ENCODE peak calls at places on chromosomes 12 and 14, in eight cellular contexts. S is psoas muscle, L is PC-9, U is heart left ventricle, K is cardiac muscle cell, G is Peyer's patch, B is mesenchymal stem cell, Y is BJ. R is an unnamed sample.

GRCh38 chr14:59274991-59275391 is 86.5 kb downstream of the DAAM1 start:
- DNase-seq in B (no peak), G (peak), S (no peak), U (peak), K (no peak), Y (no peak), L (no peak), R (no peak)

GRCh38 chr14:60722836-60723217 is 1.3 kb downstream of the SIX4 start:
- DNase-seq in S (no peak), U (no peak), B (no peak), Y (no peak), G (no peak), L (no peak), K (peak), R (no peak)

GRCh38 chr12:95608252-95609033 is 57.2 kb upstream of the USP44 start:
- DNase-seq in S (peak), K (peak), L (peak), G (no peak), B (peak), Y (peak), U (peak), R (no peak)

GRCh38 chr14:69606816-69607215 is 4.6 kb upstream of the SUSD6 start:
- DNase-seq in G (no peak), K (no peak), U (no peak), B (no peak), Y (no peak), S (no peak), L (no peak), R (no peak)

GRCh38 chr12:92470608-92471021 is 232.2 kb upstream of the PLEKHG7 start:
- DNase-seq in S (no peak), K (no peak), B (no peak), G (no peak), U (no peak), L (no peak), Y (no peak), R (no peak)

GRCh38 chr12:26097046-26097878 is 27.6 kb downstream of the BHLHE41 start:
- DNase-seq in G (peak), K (peak), U (peak), B (peak), S (peak), Y (peak), L (peak), R (no peak)

GRCh38 chr14:93346926-93347721 is at the start of gene COX8C:
- DNase-seq in L (no peak), K (no peak), S (no peak), B (no peak), U (no peak), G (no peak), Y (no peak), R (no peak)

GRCh38 chr12:82326905-82327503 is 31.2 kb downstream of the CCDC59 start:
- DNase-seq in B (peak), G (no peak), S (no peak), U (no peak), K (peak), L (peak), Y (no peak), R (no peak)

GRCh38 chr12:121894633-121895032 is 6.0 kb downstream of the PSMD9 start:
- DNase-seq in S (no peak), U (no peak), G (no peak), B (peak), K (peak), Y (no peak), L (no peak), R (peak)

GRCh38 chr12:107607464-107608392 is 77.9 kb upstream of the PWP1 start:
- DNase-seq in G (peak), U (peak), K (peak), L (peak), Y (no peak), S (peak), B (peak), R (peak)

GRCh38 chr12:12202747-12203146 is 64.1 kb downstream of the LRP6 start:
- DNase-seq in K (peak), U (no peak), B (no peak), S (no peak), Y (no peak), L (no peak), G (no peak), R (no peak)

GRCh38 chr14:104202259-104203070 is 64.1 kb downstream of the KIF26A start:
- DNase-seq in L (no peak), S (no peak), U (no peak), G (no peak), Y (no peak), K (no peak), B (no peak), R (no peak)

GRCh38 chr14:75570797-75571196 is 7.6 kb upstream of the FLVCR2 start:
- DNase-seq in S (no peak), Y (no peak), L (no peak), B (no peak), G (no peak), U (no peak), K (no peak), R (no peak)

GRCh38 chr14:91918159-91918883 is 29.2 kb downstream of the FBLN5 start:
- DNase-seq in B (peak), G (no peak), S (no peak), U (no peak), L (no peak), Y (no peak), K (peak), R (no peak)

GRCh38 chr12:1616233-1617066 is 12.6 kb upstream of the WNT5B start:
- DNase-seq in Y (no peak), G (no peak), L (no peak), K (no peak), U (no peak), S (no peak), B (no peak), R (no peak)

GRCh38 chr12:5718680-5719079 is 226.4 kb downstream of the ANO2 start:
- DNase-seq in U (peak), Y (no peak), L (no peak), S (no peak), K (no peak), G (no peak), B (no peak), R (no peak)

GRCh38 chr14:36217732-36218131 is 41.2 kb upstream of the PTCSC3 start:
- DNase-seq in K (peak), G (no peak), S (no peak), U (no peak), Y (no peak), B (no peak), L (peak), R (no peak)

GRCh38 chr12:104668274-104668718 is 211.5 kb downstream of the CHST11 start:
- DNase-seq in S (no peak), L (no peak), G (no peak), U (peak), K (peak), Y (no peak), B (peak), R (no peak)

GRCh38 chr12:58425481-58426392 is 484.4 kb downstream of the ATP23 start:
- DNase-seq in Y (peak), S (peak), U (no peak), K (peak), B (peak), G (no peak), L (peak), R (peak)

GRCh38 chr12:115374480-115375187 is 690.7 kb upstream of the TBX3 start:
- DNase-seq in G (no peak), U (no peak), K (no peak), S (no peak), Y (no peak), B (no peak), L (no peak), R (no peak)

GRCh38 chr12:67546718-67547117 is 101.8 kb upstream of the DYRK2 start:
- DNase-seq in K (no peak), U (no peak), L (no peak), B (no peak), G (no peak), S (no peak), Y (no peak), R (no peak)

GRCh38 chr12:3453947-3454675 is 36.9 kb upstream of the PRMT8 start:
- DNase-seq in G (no peak), Y (peak), U (no peak), B (no peak), L (peak), K (peak), S (no peak), R (peak)

GRCh38 chr12:132806857-132807256 is 21.8 kb downstream of the GOLGA3 start:
- DNase-seq in G (no peak), Y (no peak), U (no peak), S (no peak), K (no peak), B (no peak), L (no peak), R (no peak)

GRCh38 chr14:39322807-39323206 is 89.1 kb downstream of the MIA2 start:
- DNase-seq in G (no peak), U (no peak), B (no peak), Y (peak), K (peak), S (no peak), L (no peak), R (no peak)

GRCh38 chr14:100688598-100689499 is 37.8 kb upstream of the DLK1 start:
- DNase-seq in G (no peak), B (peak), Y (no peak), L (peak), S (no peak), K (peak), U (no peak), R (no peak)

GRCh38 chr12:82124711-82125110 is 233.5 kb downstream of the CCDC59 start:
- DNase-seq in U (no peak), Y (no peak), B (no peak), S (no peak), L (no peak), G (no peak), K (no peak), R (no peak)

GRCh38 chr14:54083549-54084239 is 127.1 kb upstream of the BMP4 start:
- DNase-seq in K (no peak), L (no peak), B (no peak), Y (no peak), G (no peak), U (no peak), S (no peak), R (no peak)

GRCh38 chr12:78568326-78569020 is 296.1 kb upstream of the SYT1 start:
- DNase-seq in B (peak), S (no peak), Y (peak), U (no peak), L (no peak), K (no peak), G (no peak), R (peak)

GRCh38 chr14:26370118-26370517 is 227.7 kb downstream of the NOVA1 start:
- DNase-seq in S (no peak), L (no peak), B (peak), G (no peak), Y (no peak), K (peak), U (no peak), R (peak)

GRCh38 chr14:105448706-105449111 is 25.9 kb upstream of the CRIP2 start:
- DNase-seq in Y (no peak), U (peak), S (peak), K (peak), L (no peak), B (peak), G (peak), R (no peak)

GRCh38 chr12:130444081-130444480 is 106.4 kb downstream of the PIWIL1 start:
- DNase-seq in K (no peak), L (no peak), B (no peak), S (no peak), U (no peak), G (no peak), Y (no peak), R (no peak)

DNA sequence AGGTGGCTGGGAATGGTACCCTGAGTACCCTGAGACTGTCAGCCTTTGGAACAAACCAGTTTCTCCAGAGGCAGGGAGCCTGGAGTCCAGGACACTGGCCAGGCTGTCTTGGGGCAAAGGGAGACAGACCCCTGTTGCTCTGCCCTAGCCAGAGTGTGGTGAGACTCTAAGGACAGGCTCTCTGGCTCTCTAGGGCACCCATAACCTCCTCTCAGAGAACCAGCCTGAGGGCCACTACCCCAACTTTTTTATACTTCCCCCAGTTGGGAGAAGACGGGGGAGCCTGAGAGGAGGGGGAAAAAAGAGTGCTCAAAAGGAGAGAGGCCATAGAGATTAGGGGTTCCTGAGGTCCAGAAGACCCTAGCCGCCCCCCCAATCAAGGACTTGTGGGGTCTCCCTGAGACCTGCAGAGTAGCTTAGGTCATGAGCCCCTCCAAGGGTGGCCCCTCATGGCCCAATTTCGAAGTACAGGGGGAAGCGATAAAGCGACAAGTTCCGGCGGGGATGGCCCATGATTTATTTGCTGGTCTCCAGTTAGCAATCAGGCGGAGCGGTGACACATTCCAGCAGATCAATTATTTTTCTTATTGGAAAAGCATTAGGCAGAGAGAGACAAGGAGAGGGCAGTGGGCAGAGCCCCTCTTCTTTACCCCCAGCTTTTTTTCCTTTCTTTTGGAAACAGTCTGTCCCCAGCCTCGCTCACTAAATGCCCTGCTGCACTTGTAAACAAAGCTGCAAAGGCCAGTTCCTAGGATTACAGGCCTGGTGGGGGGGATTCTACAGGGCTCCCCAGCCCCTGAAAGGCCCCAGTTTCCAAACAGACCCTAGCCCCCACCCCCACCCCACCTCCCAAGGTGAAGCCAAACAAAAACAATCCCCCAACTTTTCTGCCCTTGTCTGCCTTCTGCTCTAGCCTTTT is 1.5 kb downstream of the HOXC8 start:
- DNase-seq in K (no peak), Y (no peak), L (no peak), B (peak), G (no peak), S (peak), U (no peak), R (no peak)
- H3K4me3 ChIP-seq in K (no peak), Y (no peak), L (no peak), B (peak), G (peak), S (peak), U (no peak), R (peak)

DNA sequence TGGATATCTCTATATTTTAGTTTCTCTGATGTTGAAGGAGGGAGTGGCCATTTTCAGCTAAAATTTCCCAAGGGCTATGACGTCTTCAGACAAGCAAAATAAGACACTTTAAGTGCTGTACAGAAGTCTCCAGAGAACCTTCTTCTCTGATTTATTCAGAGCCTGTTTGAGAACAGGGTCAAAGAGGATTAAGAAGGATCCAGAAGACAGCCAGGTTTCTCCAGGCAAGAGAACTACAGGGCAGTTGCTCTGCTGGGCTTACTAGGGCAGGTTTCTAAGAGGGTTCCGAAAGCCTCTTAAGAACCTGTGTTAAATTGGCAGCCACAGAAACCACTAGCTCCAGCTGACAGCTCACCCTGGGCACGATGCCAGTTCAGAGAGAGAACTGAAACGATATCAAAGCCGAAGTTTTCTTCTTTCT is 1.2 kb downstream of the MGP start:
- DNase-seq in K (peak), Y (peak), S (peak), U (peak), B (peak), L (peak), G (peak), R (peak)
- H3K4me3 ChIP-seq in K (no peak), Y (peak), S (peak), U (peak), B (peak), L (peak), G (peak), R (no peak)

DNA sequence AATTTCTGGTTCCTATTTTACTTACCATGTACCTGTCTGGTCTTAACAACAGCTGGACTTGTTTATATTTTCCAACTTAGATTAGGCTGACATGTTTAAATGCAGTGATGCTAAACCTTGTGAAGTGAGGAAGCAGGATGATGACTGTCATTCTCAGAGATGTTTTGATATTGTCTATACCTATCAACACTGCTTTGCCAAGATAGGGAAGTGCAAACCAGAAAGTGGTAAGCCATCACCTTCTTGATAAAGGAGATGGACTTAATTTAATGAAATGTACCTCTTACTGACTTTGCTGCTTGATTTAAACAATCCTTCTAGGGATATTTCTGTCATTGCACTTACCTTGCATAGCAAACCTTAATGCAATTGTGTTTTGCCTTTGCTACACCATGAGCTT is 2.2 kb downstream of the BICD1 start:
- DNase-seq in K (no peak), B (no peak), Y (no peak), S (no peak), L (no peak), G (no peak), U (no peak), R (no peak)
- H3K4me3 ChIP-seq in K (peak), B (peak), Y (peak), S (no peak), L (peak), G (no peak), U (no peak), R (peak)

DNA sequence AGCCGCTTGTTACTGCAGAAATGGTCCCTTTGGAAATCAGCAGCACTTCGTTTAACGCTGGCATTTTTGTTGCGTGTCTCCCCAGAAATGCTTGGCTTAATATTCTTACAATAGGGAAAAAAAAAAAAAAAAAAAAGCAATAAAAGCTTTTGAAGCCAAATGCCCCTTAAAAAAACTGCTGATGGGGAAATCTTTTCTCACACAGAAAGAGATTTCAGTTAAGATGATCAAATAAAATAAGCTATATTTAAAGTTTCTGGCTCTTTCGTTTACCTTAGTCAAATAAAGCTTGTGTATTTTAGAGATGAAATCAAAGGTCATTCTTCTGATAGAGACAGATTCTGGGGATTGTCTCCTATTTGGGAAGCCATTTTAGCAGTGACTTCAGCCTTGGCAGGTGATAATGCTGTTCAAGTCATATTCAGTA is 52.4 kb upstream of the FRS2 start:
- DNase-seq in B (no peak), L (no peak), Y (no peak), U (no peak), G (no peak), S (no peak), K (no peak), R (no peak)
- H3K4me3 ChIP-seq in B (no peak), L (no peak), Y (no peak), U (no peak), G (no peak), S (no peak), K (no peak), R (no peak)